ENCODE peak calls at places on chromosomes 16 and 17, in eight cellular contexts. O is GM23338; D is body of pancreas; Y is CD8-positive, alpha-beta memory T cell; W is OCI-LY7; A is H1; V is naive thymus-derived CD4-positive, alpha-beta T cell; S is adrenal gland. P is an unnamed sample.

GRCh38 chr17:8611671-8612298 is 18.7 kb downstream of the MYH10 start:
- DNase-seq in V (no peak), Y (no peak), S (no peak), D (no peak), O (peak; percentile 38), W (no peak), A (no peak), P (no peak)

GRCh38 chr16:51807551-51807950 is 656.5 kb upstream of the SALL1 start:
- DNase-seq in S (no peak), O (no peak), A (no peak), W (no peak), V (no peak), Y (no peak), D (no peak), P (no peak)

GRCh38 chr16:5056347-5056746 is 9.4 kb downstream of the C16orf89 start:
- DNase-seq in Y (no peak), S (peak; percentile 36), O (peak; percentile 90), A (peak; percentile 81), W (peak; percentile 45), D (no peak), V (no peak), P (peak; percentile 46)

GRCh38 chr17:71110326-71110725 is 941.0 kb downstream of the KCNJ2 start:
- DNase-seq in D (no peak), A (no peak), O (no peak), V (no peak), S (no peak), Y (no peak), W (no peak), P (no peak)

GRCh38 chr16:15691046-15691445 is 41.0 kb downstream of the NDE1 start:
- DNase-seq in Y (no peak), A (no peak), O (no peak), W (no peak), S (no peak), D (no peak), V (no peak), P (no peak)

GRCh38 chr16:74480150-74481029 is 59.1 kb upstream of the CLEC18B start:
- DNase-seq in V (no peak), S (no peak), D (no peak), W (no peak), A (no peak), O (no peak), Y (no peak), P (peak; percentile 92)

GRCh38 chr16:23999663-24000062 is 163.9 kb downstream of the PRKCB start:
- DNase-seq in A (no peak), O (no peak), W (no peak), S (no peak), Y (no peak), D (no peak), V (no peak), P (no peak)

GRCh38 chr16:4888428-4889135 is 41.3 kb downstream of the UBN1 start:
- DNase-seq in V (no peak), W (no peak), A (no peak), Y (no peak), S (no peak), D (no peak), O (no peak), P (no peak)

GRCh38 chr17:44922136-44922535 is 6.8 kb upstream of the GFAP start:
- DNase-seq in S (no peak), V (no peak), A (no peak), O (no peak), Y (no peak), W (no peak), D (no peak), P (no peak)

GRCh38 chr16:88631384-88631783 is 7.0 kb upstream of the IL17C start:
- DNase-seq in D (no peak), V (no peak), W (no peak), Y (no peak), S (no peak), A (no peak), O (no peak), P (no peak)

GRCh38 chr17:13074026-13074425 is 56.2 kb upstream of the ELAC2 start:
- DNase-seq in Y (no peak), W (no peak), D (no peak), V (no peak), S (no peak), A (no peak), O (no peak), P (no peak)

GRCh38 chr16:70782237-70782636 is 18.7 kb downstream of the VAC14 start:
- DNase-seq in A (no peak), D (no peak), Y (no peak), W (no peak), V (no peak), S (no peak), O (no peak), P (no peak)

GRCh38 chr16:68370921-68371651 is 60.3 kb downstream of the PRMT7 start:
- DNase-seq in V (no peak), O (no peak), Y (peak; percentile 55), S (no peak), W (peak; percentile 69), D (no peak), A (no peak), P (no peak)

GRCh38 chr16:24748242-24748641 is 18.8 kb downstream of the TNRC6A start:
- DNase-seq in D (no peak), Y (no peak), W (no peak), O (no peak), S (peak; percentile 80), V (no peak), A (no peak), P (no peak)

GRCh38 chr16:11618107-11618717 is 31.5 kb upstream of the LITAF start:
- DNase-seq in V (no peak), Y (no peak), O (no peak), S (no peak), D (no peak), W (no peak), A (no peak), P (no peak)
- H3K4me1 ChIP-seq in V (peaks cover 59% of the 10 kb centered on the region), Y (peaks cover 77% of the 10 kb centered on the region), O (peaks cover 18% of the 10 kb centered on the region), S (no peaks in the 10 kb centered on the region), D (peaks cover 7% of the 10 kb centered on the region), W (peaks cover 71% of the 10 kb centered on the region), A (peaks cover 15% of the 10 kb centered on the region), P (peaks cover 7% of the 10 kb centered on the region)

GRCh38 chr17:57549468-57549867 is 195.6 kb downstream of the CCDC182 start:
- DNase-seq in V (no peak), W (no peak), S (no peak), Y (no peak), D (no peak), O (no peak), A (no peak), P (no peak)
- H3K4me1 ChIP-seq in V (peaks cover 19% of the 10 kb centered on the region), W (peaks cover 93% of the 10 kb centered on the region), S (peaks cover 25% of the 10 kb centered on the region), Y (peaks cover 8% of the 10 kb centered on the region), D (no peaks in the 10 kb centered on the region), O (peaks cover 83% of the 10 kb centered on the region), A (peaks cover 31% of the 10 kb centered on the region), P (no peaks in the 10 kb centered on the region)

GRCh38 chr16:11210260-11210659 is 45.7 kb downstream of the SOCS1 start:
- DNase-seq in S (no peak), A (no peak), Y (no peak), D (no peak), V (no peak), W (no peak), O (no peak), P (no peak)

GRCh38 chr16:11213373-11213772 is 42.6 kb downstream of the SOCS1 start:
- DNase-seq in S (no peak), D (no peak), Y (no peak), W (no peak), O (no peak), V (no peak), A (no peak), P (no peak)

GRCh38 chr16:11211977-11212818 is 43.8 kb downstream of the SOCS1 start:
- DNase-seq in V (no peak), A (no peak), W (no peak), D (no peak), S (no peak), O (no peak), Y (no peak), P (no peak)

GRCh38 chr16:11212819-11213196 is 43.2 kb downstream of the SOCS1 start:
- DNase-seq in S (no peak), W (no peak), Y (no peak), D (no peak), V (no peak), A (no peak), O (no peak), P (no peak)

DNA sequence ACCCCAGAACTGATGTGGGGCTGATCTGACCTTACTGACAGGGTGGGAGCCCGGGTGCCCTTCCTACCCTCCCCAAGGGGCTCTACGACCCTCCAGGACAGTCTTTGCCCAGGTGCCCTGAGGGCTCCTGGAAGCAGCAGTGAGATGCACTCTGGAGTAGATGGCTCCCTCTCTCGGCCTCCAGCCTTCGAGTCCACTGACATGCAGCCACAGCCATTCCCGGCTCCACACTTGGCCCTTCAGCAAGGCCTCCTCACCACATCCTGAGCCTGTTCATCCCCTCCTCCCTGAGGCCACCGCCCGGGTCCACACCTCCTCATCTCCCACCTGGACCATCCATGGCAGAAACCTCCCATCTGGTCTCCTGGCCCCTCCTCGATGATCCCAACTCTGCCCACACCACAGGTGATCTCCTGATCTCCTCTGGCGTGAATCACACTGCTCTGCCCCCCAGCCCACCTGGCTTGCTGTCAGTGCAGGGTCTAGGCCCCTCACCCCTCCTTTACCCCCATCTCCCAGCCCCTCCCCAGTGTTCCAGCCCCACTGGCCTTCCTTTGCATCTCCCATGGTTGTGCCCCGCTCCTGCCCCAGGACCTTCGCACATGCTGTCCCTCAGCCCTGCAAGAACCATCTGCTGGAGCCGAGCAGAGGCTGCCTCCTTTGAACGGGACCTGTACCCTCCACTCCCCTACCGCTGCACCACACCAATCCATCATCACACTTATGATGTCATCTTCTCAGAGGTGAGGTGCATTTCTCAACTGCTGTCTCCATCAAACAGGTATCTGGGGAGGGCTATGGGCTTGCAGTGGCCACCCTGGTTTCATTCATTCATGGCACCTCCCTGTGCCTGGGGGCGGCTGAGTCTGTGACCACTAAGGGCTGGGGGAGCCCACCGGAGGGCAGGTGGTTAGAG is 44.7 kb downstream of the SOCS1 start:
- DNase-seq in S (no peak), W (no peak), O (no peak), Y (no peak), D (no peak), A (no peak), V (no peak), P (no peak)
- H3K4me1 ChIP-seq in S (no peaks in the 10 kb centered on the region), W (no peaks in the 10 kb centered on the region), O (no peaks in the 10 kb centered on the region), Y (peaks cover 4% of the 10 kb centered on the region), D (peaks cover under 1% of the 10 kb centered on the region), A (no peaks in the 10 kb centered on the region), V (no peaks in the 10 kb centered on the region), P (no peaks in the 10 kb centered on the region)

GRCh38 chr16:85662036-85662812 is 26.5 kb downstream of the GINS2 start:
- DNase-seq in A (no peak), V (no peak), Y (no peak), D (no peak), S (no peak), W (no peak), O (no peak), P (no peak)
- H3K4me1 ChIP-seq in A (no peaks in the 10 kb centered on the region), V (no peaks in the 10 kb centered on the region), Y (no peaks in the 10 kb centered on the region), D (peaks cover 8% of the 10 kb centered on the region), S (peaks cover 4% of the 10 kb centered on the region), W (no peaks in the 10 kb centered on the region), O (no peaks in the 10 kb centered on the region), P (no peaks in the 10 kb centered on the region)

GRCh38 chr17:73304971-73305786 is 6.6 kb downstream of the CDC42EP4 start:
- DNase-seq in A (peak; percentile 63), V (no peak), Y (no peak), S (peak; percentile 88), W (no peak), O (peak; percentile 68), D (peak; percentile 48), P (peak; percentile 71)
- H3K4me1 ChIP-seq in A (peaks cover 28% of the 10 kb centered on the region), V (peaks cover 7% of the 10 kb centered on the region), Y (peaks cover 6% of the 10 kb centered on the region), S (peaks cover 72% of the 10 kb centered on the region), W (no peaks in the 10 kb centered on the region), O (peaks cover 28% of the 10 kb centered on the region), D (peaks cover 89% of the 10 kb centered on the region), P (peaks cover 23% of the 10 kb centered on the region)

GRCh38 chr17:48610282-48611211 is at the start of gene HOXB7:
- DNase-seq in A (no peak), S (peak; percentile 81), W (peak; percentile 79), Y (peak; percentile 41), D (no peak), O (peak; percentile 60), V (no peak), P (peak; percentile 91)
- H3K4me1 ChIP-seq in A (peaks cover 7% of the 10 kb centered on the region), S (peaks cover 3% of the 10 kb centered on the region), W (peaks cover 31% of the 10 kb centered on the region), Y (peaks cover 48% of the 10 kb centered on the region), D (peaks cover 34% of the 10 kb centered on the region), O (peaks cover 41% of the 10 kb centered on the region), V (peaks cover 42% of the 10 kb centered on the region), P (peaks cover 2% of the 10 kb centered on the region)